ENCODE peak calls at places on chromosomes 16 and 17, in nine cellular contexts. Q is GM12864, X is A549, L is thoracic aorta, W is adrenal gland, S is BE2C, Y is AG04449, C is lung, Z is H1. T is an unnamed sample.
A peak's percentile ranks its signal among the peaks of the same experiment; 100 is the strongest.

GRCh38 chr17:41486316-41486715 is 3.4 kb downstream of the KRT36 start:
- DNase-seq in X (no peak), Y (no peak), L (no peak), Q (no peak), W (no peak), C (no peak), Z (no peak), S (no peak), T (no peak)

GRCh38 chr17:34246436-34246835 is 8.6 kb upstream of the CCL2 start:
- DNase-seq in Q (no peak), W (no peak), L (no peak), C (no peak), X (no peak), Z (no peak), S (no peak), Y (no peak), T (no peak)

GRCh38 chr16:1532771-1533170 is 695 bp upstream of the TMEM204 start:
- DNase-seq in W (no peak), Y (no peak), C (no peak), Q (no peak), Z (no peak), X (no peak), L (no peak), S (no peak), T (no peak)

GRCh38 chr16:24013733-24014645 is 178.2 kb downstream of the PRKCB start:
- DNase-seq in Z (no peak), S (peak; percentile 11), X (peak; percentile 10), Q (peak; percentile 94), L (no peak), W (no peak), Y (no peak), C (no peak), T (no peak)

GRCh38 chr17:77129568-77130301 is 11.0 kb upstream of the SEC14L1 start:
- DNase-seq in Z (no peak), W (no peak), Q (no peak), S (no peak), L (no peak), X (no peak), C (no peak), Y (no peak), T (peak; percentile 51)

GRCh38 chr17:45384047-45384799 is 48.4 kb downstream of the ARHGAP27 start:
- DNase-seq in Q (no peak), S (no peak), Z (no peak), Y (no peak), X (no peak), W (no peak), C (no peak), L (no peak), T (no peak)

GRCh38 chr16:56569971-56570370 is 5.1 kb downstream of the MT4 start:
- DNase-seq in Y (no peak), S (no peak), C (no peak), Q (no peak), Z (no peak), X (no peak), L (no peak), W (peak; percentile 32), T (no peak)

GRCh38 chr17:42276359-42276608 is at the start of gene STAT5B:
- DNase-seq in Z (peak; percentile 78), Q (no peak), S (peak; percentile 73), W (peak; percentile 67), Y (no peak), L (no peak), C (peak; percentile 58), X (peak; percentile 58), T (peak; percentile 50)

GRCh38 chr17:68011199-68011665 is 15.0 kb upstream of the C17orf58 start:
- DNase-seq in Q (no peak), L (no peak), Z (peak; percentile 92), S (peak; percentile 49), C (peak; percentile 57), X (peak; percentile 71), W (peak; percentile 52), Y (no peak), T (peak; percentile 40)

GRCh38 chr16:15526731-15527130 is 92.3 kb downstream of the BMERB1 start:
- DNase-seq in L (no peak), C (no peak), Y (no peak), Z (no peak), S (no peak), Q (no peak), W (no peak), X (no peak), T (no peak)

GRCh38 chr17:10205549-10206185 is 7.3 kb upstream of the GAS7 start:
- DNase-seq in S (no peak), X (no peak), Q (no peak), C (no peak), Z (no peak), W (no peak), L (no peak), Y (no peak), T (no peak)

GRCh38 chr16:68468849-68469248 is 20.5 kb upstream of the SMPD3 start:
- DNase-seq in W (no peak), C (no peak), X (no peak), S (no peak), Z (no peak), Y (no peak), Q (no peak), L (no peak), T (no peak)

GRCh38 chr16:66271074-66272060 is 95.1 kb upstream of the CDH5 start:
- DNase-seq in Q (no peak), Z (no peak), Y (no peak), L (no peak), W (no peak), S (no peak), X (no peak), C (no peak), T (peak; percentile 31)

DNA sequence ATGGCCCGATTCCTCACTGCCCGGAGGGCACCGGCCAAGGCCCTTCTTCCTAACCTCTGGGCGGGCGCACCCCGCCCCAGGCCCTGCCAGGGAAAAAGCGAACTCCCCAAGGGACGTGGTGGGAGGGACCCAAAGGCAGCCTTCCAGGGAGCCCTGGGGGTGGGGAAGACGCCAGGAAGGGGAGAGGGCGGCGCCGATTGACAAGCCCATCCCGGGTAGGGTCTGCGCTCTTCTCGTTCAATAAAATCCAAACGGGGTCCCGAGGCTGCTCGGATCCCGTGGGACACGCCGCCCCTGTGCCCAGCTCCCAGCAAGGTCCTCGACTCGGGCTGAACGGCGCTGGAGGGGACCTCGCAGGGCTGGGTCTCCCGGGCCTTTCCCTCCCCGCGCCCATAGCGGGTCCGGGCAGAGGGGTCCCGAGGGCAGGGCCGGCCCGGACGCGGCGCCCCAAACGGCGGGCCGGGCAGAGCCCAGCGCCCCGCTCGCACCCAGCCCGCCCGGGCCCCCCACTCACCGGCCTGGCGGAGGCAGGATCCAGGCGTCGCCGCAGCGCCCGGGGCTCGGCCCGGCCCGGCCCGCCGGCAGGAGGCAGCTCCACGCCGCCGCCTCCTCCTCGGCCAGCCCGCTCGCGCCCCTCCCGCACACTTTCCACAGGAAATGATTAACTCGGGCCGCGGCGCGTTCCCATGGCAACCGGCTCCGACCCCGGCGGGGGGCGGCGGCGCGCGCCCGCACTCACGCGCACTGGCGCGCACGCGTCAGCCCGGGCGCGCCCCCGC is at the start of gene KIFC3:
- DNase-seq in W (peak; percentile 90), Q (no peak), Y (no peak), S (peak; percentile 85), L (peak; percentile 65), X (peak; percentile 80), Z (peak; percentile 73), C (peak; percentile 81), T (peak; percentile 56)
- H3K4me3 ChIP-seq in W (peak within 1 kb of the TSS; percentile 7), Q (no peak within 1 kb of the TSS), Y (peak within 1 kb of the TSS; percentile 75), S (peak within 1 kb of the TSS; percentile 63), L (peak within 1 kb of the TSS; percentile 87), X (peak within 1 kb of the TSS; percentile 53), Z (peak within 1 kb of the TSS; percentile 58), C (peak within 1 kb of the TSS; percentile 65), T (peak within 1 kb of the TSS; percentile 67)

DNA sequence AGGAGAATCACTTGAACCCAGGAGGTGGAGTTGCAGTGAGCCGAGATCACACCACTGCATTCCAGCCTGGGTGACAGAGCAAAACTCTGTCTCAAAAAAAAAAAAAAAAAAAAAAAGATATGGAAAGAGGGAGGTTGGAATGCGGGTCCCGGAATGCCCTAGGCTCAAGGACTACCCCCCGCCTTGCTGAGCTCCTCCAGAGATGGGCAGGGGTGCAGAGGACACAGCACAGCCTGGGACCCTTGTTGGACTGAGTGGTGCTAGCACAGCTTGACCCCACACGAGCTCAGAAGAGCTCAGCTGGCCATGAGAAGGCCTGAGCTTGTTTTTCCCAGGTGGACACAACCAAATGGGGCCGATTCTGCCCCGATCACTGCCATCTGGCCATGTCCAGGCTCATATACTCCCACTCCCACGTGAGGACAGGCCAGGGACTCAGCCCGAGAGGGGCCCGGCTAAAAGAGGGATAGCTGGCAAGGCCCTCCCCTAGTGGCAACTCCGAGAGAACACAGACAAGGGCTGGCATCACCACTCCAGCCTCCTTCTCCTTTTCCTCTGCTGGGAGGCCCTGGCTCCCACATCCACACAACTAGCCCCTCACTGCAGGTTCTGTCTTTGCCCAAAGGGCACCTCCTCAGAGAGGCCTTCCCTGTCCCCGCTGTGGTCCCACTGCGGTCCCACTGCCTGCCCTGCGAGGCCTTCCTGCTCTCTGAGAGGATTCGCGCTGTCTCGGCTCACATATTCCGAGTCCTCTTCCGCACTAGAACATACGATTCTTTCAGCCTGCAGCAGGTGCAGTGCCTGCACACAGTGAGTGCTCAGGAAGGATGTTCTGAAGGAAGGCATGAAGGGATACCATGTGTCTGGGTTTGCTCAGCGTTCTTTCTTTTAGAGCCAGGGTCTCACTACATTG is 11.0 kb downstream of the SGCA start:
- DNase-seq in Z (no peak), W (no peak), Q (no peak), Y (no peak), C (no peak), X (peak; percentile 46), L (no peak), S (no peak), T (no peak)
- TF ChIP-seq CTCF in Z (peak; percentile 34), W (no peak), Q (no peak), Y (no peak), C (no peak), X (no peak), L (no peak), S (no peak), T (no peak)

GRCh38 chr17:74964988-74965622 is 7.5 kb downstream of the HID1 start:
- DNase-seq in C (no peak), Q (no peak), S (no peak), Y (no peak), W (no peak), X (no peak), Z (no peak), L (no peak), T (no peak)
- H3K4me3 ChIP-seq in C (no peak overlapping the region), Q (no peak overlapping the region), S (no peak overlapping the region), Y (no peak overlapping the region), W (no peak overlapping the region), X (no peak overlapping the region), Z (no peak overlapping the region), L (no peak overlapping the region), T (no peak overlapping the region)

GRCh38 chr17:11499881-11500280 is 98.4 kb upstream of the DNAH9 start:
- DNase-seq in X (no peak), Z (no peak), S (no peak), Q (no peak), Y (no peak), W (no peak), L (no peak), C (no peak), T (no peak)

GRCh38 chr17:11506635-11507034 is 91.6 kb upstream of the DNAH9 start:
- DNase-seq in X (peak; percentile 9), S (no peak), Z (peak; percentile 70), W (peak; percentile 23), L (no peak), Y (no peak), Q (no peak), C (no peak), T (no peak)

DNA sequence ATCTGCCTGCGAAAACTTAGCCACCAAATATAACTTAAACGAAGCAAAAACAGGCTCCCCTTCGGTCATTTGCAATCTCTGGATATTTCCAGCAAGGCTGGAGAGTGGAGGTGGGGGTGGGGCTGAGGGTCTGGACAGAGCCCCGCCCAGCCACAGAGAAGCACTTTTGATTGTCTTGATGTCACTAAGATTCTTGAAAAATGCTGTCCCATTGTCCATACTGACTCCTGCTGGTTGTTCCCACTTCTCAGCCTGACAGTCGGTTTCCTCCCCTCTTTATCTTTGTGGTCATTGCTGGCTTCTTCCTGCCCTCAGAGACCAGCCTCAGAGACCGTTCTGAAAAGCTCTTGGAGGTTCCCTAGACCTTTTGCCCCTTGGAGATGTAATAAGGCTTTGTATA is 95.0 kb upstream of the DNAH9 start:
- DNase-seq in L (no peak), Y (no peak), Q (no peak), C (no peak), Z (no peak), S (no peak), X (no peak), W (no peak), T (no peak)
- TF ChIP-seq CTCF in L (no peak), Y (no peak), Q (no peak), C (no peak), Z (peak; percentile 33), S (no peak), X (no peak), W (no peak), T (no peak)

T was measured in fibroblast of mammary gland.